ENCODE peak calls at places on chromosomes 7 and 10, in six cellular contexts. I is stimulated activated CD8-positive, alpha-beta memory T cell treated with anti-CD3 and anti-CD28 coated beads, Interleukin-2, amount 100 ng/mL, for 1 hour; C is stimulated activated CD4-positive, alpha-beta T cell treated with anti-CD3 and anti-CD28 coated beads, Interleukin-4, amount 100 ng/mL, for 24 hours; T is thoracic aorta; E is Calu3; O is amniotic stem cell. G is an unnamed sample.

GRCh38 chr7:124155400-124156022 is 122.6 kb upstream of the TMEM229A start:
- DNase-seq in O (no peak), E (no peak), C (no peak), I (no peak), T (no peak), G (no peak)

GRCh38 chr7:57407125-57407524 is 42.9 kb upstream of the ZNF716 start:
- DNase-seq in E (no peak), O (no peak), I (no peak), T (no peak), C (no peak), G (no peak)

GRCh38 chr10:29386347-29386999 is 97.6 kb downstream of the LYZL1 start:
- DNase-seq in O (no peak), T (no peak), I (no peak), E (peak), C (peak), G (no peak)

GRCh38 chr7:93332172-93332571 is 100.0 kb downstream of the VPS50 start:
- DNase-seq in O (no peak), I (no peak), C (no peak), E (no peak), T (no peak), G (no peak)

GRCh38 chr7:66654275-66655112 is 25.8 kb downstream of the KCTD7 start:
- DNase-seq in T (peak), O (peak), I (peak), C (peak), E (peak), G (peak)

GRCh38 chr10:79136227-79137005 is 67.7 kb downstream of the ZMIZ1 start:
- DNase-seq in T (no peak), O (no peak), I (no peak), E (no peak), C (no peak), G (no peak)

GRCh38 chr10:29146736-29147135 is 142.1 kb upstream of the LYZL1 start:
- DNase-seq in C (no peak), O (no peak), T (no peak), I (no peak), E (no peak), G (no peak)

GRCh38 chr7:84492565-84493034 is 298.0 kb upstream of the SEMA3A start:
- DNase-seq in O (no peak), I (no peak), T (no peak), E (no peak), C (no peak), G (no peak)

GRCh38 chr7:76149847-76150691 is 51.6 kb upstream of the SRRM3 start:
- DNase-seq in E (no peak), T (no peak), O (no peak), I (no peak), C (no peak), G (peak)

GRCh38 chr7:44796034-44796503 is 412 bp upstream of the PPIA start:
- DNase-seq in T (no peak), C (no peak), I (no peak), O (no peak), E (no peak), G (no peak)

G was measured in hypothalamus.